ENCODE peak calls at places on chromosomes 4 and X, in ten cellular contexts. O, A, H, F, T, C, Q, G, V and E are unnamed samples.

GRCh38 chr4:159179310-159179958 is 76.6 kb downstream of the RAPGEF2 start:
- DNase-seq in Q (no peak), C (no peak), O (no peak), G (no peak), T (no peak), V (no peak), H (no peak), A (no peak), F (no peak), E (no peak)

GRCh38 chr4:117773067-117773946 is 261.0 kb upstream of the NDST3 start:
- DNase-seq in H (no peak), A (peak; percentile 48), T (no peak), Q (no peak), G (no peak), C (no peak), V (no peak), F (no peak), O (no peak), E (no peak)

GRCh38 chrX:150074175-150074574 is 135.9 kb upstream of the EOLA2 start:
- DNase-seq in V (no peak), H (no peak), A (peak; percentile 45), T (no peak), F (no peak), Q (no peak), C (no peak), O (no peak), G (no peak), E (no peak)

GRCh38 chr4:161419822-161420221 is 744.0 kb downstream of the FSTL5 start:
- DNase-seq in V (no peak), Q (no peak), F (no peak), A (no peak), C (no peak), H (no peak), G (no peak), T (no peak), O (no peak), E (no peak)

GRCh38 chr4:186757696-186758330 is 34.2 kb upstream of the FAT1 start:
- DNase-seq in C (no peak), H (no peak), F (no peak), V (no peak), T (no peak), G (no peak), O (no peak), Q (no peak), A (no peak), E (no peak)

GRCh38 chrX:43861750-43862149 is 20.5 kb downstream of the MAOB start:
- DNase-seq in A (peak; percentile 60), Q (no peak), H (no peak), O (no peak), F (no peak), T (no peak), C (no peak), V (no peak), G (no peak), E (no peak)

GRCh38 chrX:9349572-9350259 is 115.1 kb upstream of the TBL1X start:
- DNase-seq in A (peak; percentile 76), F (no peak), Q (no peak), G (no peak), O (no peak), C (no peak), H (no peak), T (no peak), V (no peak), E (no peak)

GRCh38 chr4:184575306-184575705 is 73.9 kb downstream of the CASP3 start:
- DNase-seq in C (no peak), H (no peak), Q (no peak), V (no peak), O (no peak), T (no peak), G (no peak), F (no peak), A (no peak), E (no peak)

GRCh38 chr4:19987746-19988145 is 264.0 kb upstream of the SLIT2 start:
- DNase-seq in A (peak; percentile 75), G (no peak), H (no peak), O (no peak), Q (no peak), C (no peak), F (no peak), T (no peak), V (no peak), E (no peak)

GRCh38 chrX:153926863-153927685 is 1.0 kb upstream of the ARHGAP4 start:
- DNase-seq in Q (peak; percentile 93), V (no peak), F (peak; percentile 85), O (no peak), C (no peak), H (no peak), G (peak; percentile 78), T (no peak), A (peak; percentile 30), E (no peak)

GRCh38 chrX:18753603-18754002 is 46.2 kb downstream of the PPEF1 start:
- DNase-seq in T (no peak), Q (no peak), O (no peak), V (no peak), G (no peak), H (no peak), C (no peak), F (no peak), A (no peak), E (no peak)

GRCh38 chrX:138349351-138349750 is 362.2 kb downstream of the FGF13 start:
- DNase-seq in V (no peak), C (no peak), Q (no peak), G (no peak), H (no peak), O (no peak), A (no peak), T (no peak), F (no peak), E (peak; percentile 2)

DNA sequence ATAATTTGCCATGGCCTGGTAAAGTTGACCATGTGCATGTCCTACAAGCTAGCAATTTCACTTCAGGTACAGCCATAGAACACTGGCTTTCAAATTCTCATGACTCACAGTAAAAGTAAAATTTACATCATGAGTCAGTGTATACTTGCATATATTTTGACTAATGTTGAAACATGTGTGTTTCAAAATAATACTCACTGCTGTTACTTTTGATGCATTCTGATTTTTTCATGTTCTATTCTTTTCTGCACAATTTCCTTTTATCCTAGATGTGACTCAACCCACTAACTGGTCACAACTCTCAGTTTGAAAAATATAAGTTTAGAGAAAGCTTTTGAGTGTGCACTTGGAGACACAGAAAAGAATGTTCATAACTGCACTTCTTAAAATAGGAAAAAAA is 365.7 kb downstream of the FGF13 start:
- DNase-seq in O (no peak), C (no peak), H (no peak), F (no peak), T (no peak), A (no peak), G (no peak), V (no peak), Q (no peak), E (no peak)
- H3K27ac ChIP-seq in O (no peak overlapping the region), C (no peak overlapping the region), H (no peak overlapping the region), F (no peak overlapping the region), T (no peak overlapping the region), A (no peak overlapping the region), G (no peak overlapping the region), V (no peak overlapping the region), Q (no peak overlapping the region), E (no peak overlapping the region)

DNA sequence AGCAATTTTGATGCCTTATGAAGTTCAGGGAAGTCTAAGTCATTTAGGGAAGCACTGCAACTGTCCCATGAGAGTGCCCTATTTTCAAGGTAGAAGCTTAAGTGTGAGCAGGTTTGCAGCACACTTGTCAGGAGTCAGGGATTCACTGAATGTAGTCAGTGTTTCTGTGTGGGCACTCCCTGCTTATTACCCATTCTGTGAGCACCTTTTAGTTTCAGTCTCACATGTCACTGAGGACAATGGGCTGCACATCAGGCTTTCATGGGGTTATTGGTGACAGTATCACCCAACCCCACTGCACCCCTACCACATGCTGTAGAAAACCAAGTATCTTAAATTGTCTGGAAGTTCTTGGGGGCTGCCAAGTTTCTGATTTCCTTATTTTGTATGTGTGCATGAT is 2.9 kb upstream of the CCNG2 start:
- DNase-seq in Q (no peak), F (no peak), G (no peak), C (no peak), V (no peak), H (no peak), T (no peak), A (no peak), O (no peak), E (no peak)
- H3K27ac ChIP-seq in Q (no peak overlapping the region), F (no peak overlapping the region), G (no peak overlapping the region), C (no peak overlapping the region), V (no peak overlapping the region), H (no peak overlapping the region), T (no peak overlapping the region), A (no peak overlapping the region), O (no peak overlapping the region), E (no peak overlapping the region)

GRCh38 chrX:12953420-12953819 is 21.5 kb upstream of the TMSB4X start:
- DNase-seq in F (no peak), O (no peak), A (no peak), T (no peak), V (no peak), G (no peak), Q (no peak), H (no peak), C (no peak), E (no peak)

GRCh38 chrX:12954981-12955380 is 19.9 kb upstream of the TMSB4X start:
- DNase-seq in H (no peak), F (no peak), O (no peak), V (no peak), A (no peak), Q (no peak), G (no peak), C (no peak), T (no peak), E (no peak)

GRCh38 chrX:12955882-12956703 is 18.8 kb upstream of the TMSB4X start:
- DNase-seq in A (peak; percentile 81), V (no peak), O (no peak), T (no peak), H (peak; percentile 3), F (peak; percentile 52), C (no peak), Q (peak; percentile 90), G (peak; percentile 83), E (no peak)

GRCh38 chrX:12956704-12957541 is 18.0 kb upstream of the TMSB4X start:
- DNase-seq in A (peak; percentile 68), O (no peak), C (no peak), G (peak; percentile 88), Q (peak; percentile 88), F (peak; percentile 84), H (no peak), V (no peak), T (no peak), E (no peak)

DNA sequence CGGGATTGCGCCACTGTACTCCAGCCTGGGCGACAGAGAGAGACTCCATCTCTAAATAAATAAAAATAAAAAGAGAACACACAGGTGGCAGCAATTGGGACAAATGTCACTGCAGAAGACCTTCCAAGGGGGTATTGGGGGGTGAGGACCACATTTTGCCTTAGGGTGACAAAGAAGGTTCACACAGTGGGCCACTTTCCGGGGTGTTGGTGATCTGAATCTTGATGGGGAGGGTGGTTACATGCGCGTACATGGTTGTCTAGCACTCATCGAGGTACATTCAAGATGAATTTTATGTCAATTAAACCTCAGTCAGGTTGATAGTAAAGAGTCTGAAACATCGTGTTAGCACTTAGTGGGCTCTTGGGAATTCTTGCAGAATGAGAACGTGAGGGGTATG is 20.5 kb upstream of the TMSB4X start:
- DNase-seq in O (no peak), G (no peak), C (no peak), A (no peak), Q (no peak), F (no peak), T (no peak), V (no peak), H (no peak), E (no peak)
- H3K27ac ChIP-seq in O (no peak overlapping the region), G (no peak overlapping the region), C (no peak overlapping the region), A (no peak overlapping the region), Q (peak overlapping the region; percentile 70), F (peak overlapping the region; percentile 88), T (no peak overlapping the region), V (no peak overlapping the region), H (no peak overlapping the region), E (no peak overlapping the region)

GRCh38 chrX:19897087-19897486 is 9.7 kb upstream of the SH3KBP1 start:
- DNase-seq in A (no peak), Q (no peak), F (no peak), C (no peak), O (no peak), H (no peak), G (no peak), V (no peak), T (no peak), E (no peak)
- H3K27ac ChIP-seq in A (no peak overlapping the region), Q (no peak overlapping the region), F (no peak overlapping the region), C (no peak overlapping the region), O (no peak overlapping the region), H (no peak overlapping the region), G (no peak overlapping the region), V (no peak overlapping the region), T (no peak overlapping the region), E (no peak overlapping the region)